ENCODE peak calls at places on chromosomes 11 and 22, in four cellular contexts. V, X, Y and O are unnamed samples.

GRCh38 chr11:76980196-76980595 is 54.0 kb upstream of the B3GNT6 start:
- DNase-seq in X (no peak), Y (no peak), V (no peak), O (no peak)

GRCh38 chr22:38110863-38111852 is 674 bp upstream of the BAIAP2L2 start:
- DNase-seq in V (peak; percentile 73), X (no peak), Y (no peak), O (peak; percentile 74)

GRCh38 chr22:23261900-23262450 is 81.7 kb downstream of the BCR start:
- DNase-seq in X (no peak), V (no peak), Y (peak; percentile 58), O (no peak)

GRCh38 chr22:22143448-22143847 is 101.1 kb upstream of the VPREB1 start:
- DNase-seq in X (no peak), Y (no peak), V (no peak), O (no peak)

GRCh38 chr11:59012106-59012941 is 73.0 kb downstream of the GLYATL1 start:
- DNase-seq in X (no peak), Y (no peak), V (no peak), O (no peak)

GRCh38 chr11:58830693-58831301 is 13.7 kb downstream of the GLYATL2 start:
- DNase-seq in Y (no peak), X (no peak), V (peak; percentile 19), O (no peak)

GRCh38 chr11:91776660-91777059 is 448.0 kb upstream of the FAT3 start:
- DNase-seq in Y (no peak), V (no peak), X (no peak), O (peak; percentile 28)

GRCh38 chr11:15577519-15577918 is 462.8 kb downstream of the INSC start:
- DNase-seq in V (no peak), X (no peak), Y (no peak), O (no peak)

GRCh38 chr11:57700425-57700824 is 11.6 kb downstream of the MED19 start:
- DNase-seq in Y (no peak), X (no peak), V (no peak), O (no peak)

GRCh38 chr22:25484498-25484897 is 80.0 kb upstream of the GRK3 start:
- DNase-seq in V (no peak), X (no peak), Y (no peak), O (no peak)

GRCh38 chr11:93543292-93543977 is at the start of gene SMCO4:
- DNase-seq in X (peak; percentile 44), V (peak; percentile 92), Y (peak; percentile 88), O (peak; percentile 90)

GRCh38 chr11:126930100-126930841 is 70.3 kb downstream of the KIRREL3 start:
- DNase-seq in Y (no peak), V (peak; percentile 35), X (peak; percentile 23), O (no peak)

GRCh38 chr11:62142921-62143320 is 19.1 kb downstream of the INCENP start:
- DNase-seq in V (no peak), X (no peak), Y (no peak), O (no peak)

GRCh38 chr22:50622723-50623327 is 5.1 kb downstream of the ARSA start:
- DNase-seq in V (no peak), Y (no peak), X (no peak), O (peak; percentile 93)

GRCh38 chr11:128905345-128906184 is 14.4 kb downstream of the KCNJ5 start:
- DNase-seq in Y (peak; percentile 58), V (peak; percentile 63), X (no peak), O (peak; percentile 62)

GRCh38 chr11:45288395-45288794 is 2.3 kb upstream of the SYT13 start:
- DNase-seq in V (no peak), Y (no peak), X (no peak), O (no peak)

GRCh38 chr22:19098157-19098556 is 24.1 kb downstream of the DGCR2 start:
- DNase-seq in X (no peak), V (no peak), Y (no peak), O (no peak)

GRCh38 chr11:91243630-91244029 is 981.0 kb upstream of the FAT3 start:
- DNase-seq in X (no peak), Y (no peak), V (no peak), O (no peak)

GRCh38 chr11:121554552-121554951 is 101.8 kb upstream of the SORL1-AS1 start:
- DNase-seq in V (no peak), Y (no peak), X (no peak), O (no peak)

GRCh38 chr22:43005106-43005505 is 9.8 kb downstream of the PACSIN2 start:
- DNase-seq in X (no peak), V (peak; percentile 52), Y (no peak), O (no peak)

GRCh38 chr11:80281194-80281593 is 840.4 kb upstream of the TENM4 start:
- DNase-seq in V (no peak), Y (no peak), X (no peak), O (no peak)

GRCh38 chr11:73185680-73186293 is 32.3 kb upstream of the P2RY2 start:
- DNase-seq in X (peak; percentile 66), Y (no peak), V (peak; percentile 97), O (no peak)

GRCh38 chr11:14320020-14320419 is 39.0 kb downstream of the RRAS2 start:
- DNase-seq in V (peak; percentile 41), Y (no peak), X (peak; percentile 74), O (no peak)

GRCh38 chr11:109799604-109800003 is 293.6 kb upstream of the ZC3H12C start:
- DNase-seq in X (no peak), V (no peak), Y (no peak), O (no peak)

GRCh38 chr11:575324-575995 is 810 bp upstream of the PHRF1 start:
- DNase-seq in Y (no peak), X (no peak), V (peak; percentile 80), O (no peak)

GRCh38 chr11:103091441-103091809 is 535 bp downstream of the DCUN1D5 start:
- DNase-seq in Y (peak; percentile 62), X (peak; percentile 34), V (peak; percentile 83), O (peak; percentile 47)

GRCh38 chr22:37416806-37417205 is 10.5 kb downstream of the ELFN2 start:
- DNase-seq in X (no peak), Y (no peak), V (no peak), O (no peak)

GRCh38 chr11:124629961-124630360 is 7.3 kb downstream of the TBRG1 start:
- DNase-seq in X (no peak), Y (no peak), V (no peak), O (no peak)

GRCh38 chr11:76614471-76615183 is 55.9 kb downstream of the LRRC32 start:
- DNase-seq in V (peak; percentile 56), X (no peak), Y (no peak), O (no peak)

GRCh38 chr11:11972942-11973341 is 35.5 kb downstream of the DKK3 start:
- DNase-seq in V (no peak), X (no peak), Y (no peak), O (no peak)

GRCh38 chr11:72584293-72584921 is 89.8 kb downstream of the PDE2A start:
- DNase-seq in X (no peak), Y (peak; percentile 31), V (peak; percentile 59), O (peak; percentile 47)

GRCh38 chr11:117691206-117691490 is 105.9 kb downstream of the DSCAML1 start:
- DNase-seq in X (no peak), Y (no peak), V (no peak), O (no peak)

GRCh38 chr22:46966846-46967245 is 204.4 kb downstream of the TBC1D22A start:
- DNase-seq in V (no peak), Y (no peak), X (no peak), O (no peak)

GRCh38 chr22:33803371-33803770 is 116.9 kb downstream of the LARGE1 start:
- DNase-seq in Y (no peak), V (peak; percentile 98), X (peak; percentile 87), O (no peak)

DNA sequence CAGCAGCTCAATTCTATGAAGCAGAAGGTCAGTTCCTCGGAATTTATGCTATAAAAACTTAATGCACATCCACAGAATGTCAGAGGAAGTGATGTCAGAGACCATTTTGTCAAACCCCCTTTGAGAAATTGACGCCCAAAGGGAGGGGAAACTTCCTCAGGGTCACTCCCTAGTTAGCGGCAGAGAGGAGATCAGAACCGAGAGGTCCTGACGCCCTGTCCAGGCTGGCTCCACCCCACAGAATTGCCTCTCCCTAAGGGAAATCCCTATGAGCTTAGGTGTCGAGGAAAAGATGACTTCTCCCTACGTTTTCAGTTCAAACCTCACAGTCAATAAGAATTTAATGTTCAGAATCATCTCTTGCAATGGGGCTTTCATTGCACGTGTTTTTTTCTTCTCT is 148.9 kb upstream of the TIMP3 start:
- DNase-seq in X (no peak), Y (no peak), V (no peak), O (no peak)
- H3K4me3 ChIP-seq in X (no peak overlapping the region), Y (no peak overlapping the region), V (no peak overlapping the region), O (no peak overlapping the region)

DNA sequence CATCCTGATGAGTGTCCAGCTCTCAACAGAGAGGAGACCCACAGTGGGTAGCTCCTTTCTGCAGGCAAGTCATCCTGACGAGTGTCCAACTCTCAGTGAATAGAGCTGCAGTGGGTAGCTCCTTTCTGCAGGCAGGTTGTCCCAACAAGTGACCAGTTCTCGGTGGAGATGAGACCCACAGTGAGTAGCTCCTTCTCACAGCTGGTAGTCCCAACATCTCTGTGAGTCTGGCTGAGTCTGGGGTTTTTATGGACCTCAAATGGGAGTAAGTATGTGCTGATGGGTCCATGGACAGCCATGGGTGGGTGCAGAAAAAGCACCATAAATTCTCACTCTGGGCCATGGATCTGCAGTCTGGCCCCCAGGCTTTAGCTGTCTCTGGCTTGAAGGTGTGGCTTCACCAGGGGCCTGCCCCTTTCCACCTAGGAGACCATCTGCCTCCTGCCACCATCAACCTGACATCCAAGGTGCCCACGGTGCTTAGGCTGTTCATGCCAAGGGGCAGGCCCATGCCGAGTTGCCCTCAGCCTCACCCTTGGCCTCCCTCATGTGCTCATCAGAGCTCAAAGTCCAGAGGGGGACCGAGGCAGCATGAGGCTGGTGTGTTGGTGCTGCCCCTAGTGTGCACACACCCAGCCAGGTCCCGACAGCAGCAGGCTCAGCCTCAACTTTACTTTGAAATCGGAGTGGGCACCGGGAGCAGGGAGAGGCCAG is 15.3 kb downstream of the NPAT start:
- DNase-seq in X (no peak), Y (no peak), V (no peak), O (no peak)
- H3K9me3 ChIP-seq in X (peaks cover 19% of the 10 kb centered on the region), Y (peaks cover 29% of the 10 kb centered on the region), V (no peaks in the 10 kb centered on the region), O (peaks cover 16% of the 10 kb centered on the region)

DNA sequence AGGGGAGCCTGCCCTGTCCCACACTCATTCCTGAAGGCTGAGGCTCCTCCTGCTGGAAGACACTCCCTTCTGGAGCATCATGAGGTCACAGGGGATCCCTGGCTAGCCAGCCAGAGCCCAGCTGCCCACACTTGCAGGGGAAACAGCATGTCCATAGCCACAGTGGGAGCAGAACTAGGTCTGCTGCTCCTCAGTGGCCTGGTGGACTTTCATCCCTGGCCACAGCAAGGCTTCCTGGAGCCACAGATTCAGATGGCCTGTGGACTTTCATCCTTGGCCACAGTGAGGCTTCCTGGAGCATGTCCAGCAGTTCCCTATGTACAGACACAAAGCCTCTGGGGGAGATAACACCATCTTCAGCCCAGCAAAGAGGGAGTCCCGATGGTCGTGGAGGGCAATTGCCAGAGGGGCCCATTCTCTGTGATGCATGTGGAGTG is 5.9 kb upstream of the APOL6 start:
- DNase-seq in X (no peak), V (peak; percentile 65), Y (no peak), O (peak; percentile 68)
- H3K4me3 ChIP-seq in X (no peak overlapping the region), V (no peak overlapping the region), Y (no peak overlapping the region), O (no peak overlapping the region)

DNA sequence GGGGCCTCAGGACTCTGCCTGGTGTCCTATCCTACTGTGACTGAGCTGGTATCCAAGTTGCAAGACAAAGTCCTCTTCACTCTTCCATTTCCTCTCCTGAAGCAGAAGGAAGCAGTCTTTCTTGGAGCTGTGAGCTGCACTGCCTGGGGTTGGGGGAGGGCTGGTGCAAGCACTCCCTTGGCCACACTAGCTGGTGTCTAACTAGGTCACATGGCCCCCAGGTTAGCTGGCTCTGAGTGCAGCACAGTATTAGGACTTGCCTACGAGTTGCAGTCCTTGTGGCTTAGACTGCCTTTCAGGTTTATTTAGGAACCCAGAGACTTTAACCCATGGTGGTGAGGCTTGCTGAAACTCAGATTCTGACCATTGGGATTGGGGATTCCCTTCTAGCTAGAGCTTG is 138.9 kb downstream of the NELL1 start:
- DNase-seq in X (no peak), Y (no peak), V (no peak), O (no peak)
- H3K9me3 ChIP-seq in X (peaks cover 8% of the 10 kb centered on the region), Y (no peaks in the 10 kb centered on the region), V (no peaks in the 10 kb centered on the region), O (peaks cover 43% of the 10 kb centered on the region)